ENCODE peak calls at places on chromosomes 5 and 9, in eight cellular contexts. S, I, A, E, R, M, F and V are unnamed samples.

GRCh38 chr9:81410201-81410600 is 279.1 kb downstream of the TLE1 start:
- DNase-seq in S (peak), I (no peak), A (peak), E (no peak), R (no peak), M (no peak), F (peak), V (no peak)

GRCh38 chr5:10681605-10682428 is 79.2 kb downstream of the DAP start:
- DNase-seq in S (no peak), I (no peak), A (no peak), E (no peak), R (no peak), M (no peak), F (no peak), V (no peak)

GRCh38 chr5:7897014-7897600 is 28.2 kb downstream of the MTRR start:
- DNase-seq in S (no peak), I (no peak), A (peak), E (peak), R (no peak), M (no peak), F (peak), V (no peak)

GRCh38 chr5:38662088-38662487 is 105.6 kb upstream of the LIFR start:
- DNase-seq in S (no peak), I (no peak), A (no peak), E (no peak), R (no peak), M (no peak), F (no peak), V (no peak)

GRCh38 chr5:52809884-52810283 is 22.2 kb downstream of the ITGA1 start:
- DNase-seq in S (no peak), I (no peak), A (peak), E (no peak), R (no peak), M (no peak), F (peak), V (no peak)

GRCh38 chr5:90590-91547 is 1.1 kb upstream of the PLEKHG4B start:
- DNase-seq in S (no peak), I (no peak), A (peak), E (no peak), R (no peak), M (peak), F (no peak), V (peak)

GRCh38 chr5:139740138-139740992 is 55.2 kb upstream of the PSD2 start:
- DNase-seq in S (no peak), I (no peak), A (no peak), E (no peak), R (no peak), M (peak), F (no peak), V (peak)

GRCh38 chr9:114489928-114490327 is 15.3 kb downstream of the WHRN start:
- DNase-seq in S (no peak), I (no peak), A (no peak), E (no peak), R (no peak), M (no peak), F (no peak), V (no peak)

GRCh38 chr5:23506329-23507236 is 826 bp upstream of the PRDM9 start:
- DNase-seq in S (no peak), I (no peak), A (peak), E (peak), R (no peak), M (no peak), F (no peak), V (no peak)
- TF ChIP-seq CTCF in S (peak), I (no peak), A (no peak), E (no peak), R (no peak), M (no peak), F (no peak), V (no peak)

DNA sequence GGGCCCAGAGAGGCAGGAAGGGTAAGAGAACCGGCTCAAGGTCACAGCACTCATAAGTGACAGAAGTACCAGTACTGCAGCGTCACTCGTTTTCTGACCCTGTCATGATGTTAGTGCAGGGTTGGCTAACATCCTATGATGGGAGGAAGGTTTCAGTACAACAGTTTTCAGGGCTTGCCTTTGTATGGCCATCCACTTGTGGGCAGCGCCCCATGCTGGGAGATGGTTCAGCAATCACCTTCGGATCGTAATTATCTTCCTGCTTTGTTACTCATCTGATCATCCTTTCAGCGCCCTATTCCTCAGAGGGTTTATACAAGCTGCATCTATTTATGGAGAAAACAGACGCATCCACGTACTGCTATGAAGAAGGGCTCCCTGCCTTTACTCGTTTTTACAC is 2.4 kb downstream of the MAP1B start:
- DNase-seq in S (no peak), I (no peak), A (peak), E (no peak), R (no peak), M (no peak), F (no peak), V (no peak)
- TF ChIP-seq CTCF in S (peak), I (no peak), A (peak), E (no peak), R (no peak), M (no peak), F (peak), V (no peak)

GRCh38 chr5:36769129-36769528 is 107.4 kb upstream of the NIPBL start:
- DNase-seq in S (no peak), I (no peak), A (no peak), E (no peak), R (no peak), M (no peak), F (no peak), V (no peak)

GRCh38 chr5:36770125-36770524 is 106.4 kb upstream of the NIPBL start:
- DNase-seq in S (no peak), I (no peak), A (no peak), E (no peak), R (no peak), M (no peak), F (no peak), V (no peak)

GRCh38 chr5:36763454-36763853 is 113.1 kb upstream of the NIPBL start:
- DNase-seq in S (no peak), I (no peak), A (no peak), E (no peak), R (no peak), M (no peak), F (no peak), V (no peak)

GRCh38 chr5:36768450-36768849 is 108.1 kb upstream of the NIPBL start:
- DNase-seq in S (no peak), I (no peak), A (no peak), E (no peak), R (no peak), M (no peak), F (no peak), V (no peak)
- TF ChIP-seq CTCF in S (no peak), I (no peak), A (no peak), E (no peak), R (no peak), M (no peak), F (no peak), V (no peak)

GRCh38 chr5:62795912-62796311 is 217.3 kb downstream of the LRRC70 start:
- DNase-seq in S (no peak), I (no peak), A (no peak), E (no peak), R (no peak), M (no peak), F (no peak), V (no peak)

GRCh38 chr5:62785588-62785987 is 207.0 kb downstream of the LRRC70 start:
- DNase-seq in S (no peak), I (no peak), A (no peak), E (no peak), R (no peak), M (no peak), F (no peak), V (no peak)

GRCh38 chr5:62786099-62786498 is 207.5 kb downstream of the LRRC70 start:
- DNase-seq in S (no peak), I (no peak), A (no peak), E (no peak), R (no peak), M (no peak), F (no peak), V (no peak)

GRCh38 chr5:62790348-62790747 is 211.7 kb downstream of the LRRC70 start:
- DNase-seq in S (no peak), I (no peak), A (peak), E (no peak), R (no peak), M (no peak), F (no peak), V (no peak)

DNA sequence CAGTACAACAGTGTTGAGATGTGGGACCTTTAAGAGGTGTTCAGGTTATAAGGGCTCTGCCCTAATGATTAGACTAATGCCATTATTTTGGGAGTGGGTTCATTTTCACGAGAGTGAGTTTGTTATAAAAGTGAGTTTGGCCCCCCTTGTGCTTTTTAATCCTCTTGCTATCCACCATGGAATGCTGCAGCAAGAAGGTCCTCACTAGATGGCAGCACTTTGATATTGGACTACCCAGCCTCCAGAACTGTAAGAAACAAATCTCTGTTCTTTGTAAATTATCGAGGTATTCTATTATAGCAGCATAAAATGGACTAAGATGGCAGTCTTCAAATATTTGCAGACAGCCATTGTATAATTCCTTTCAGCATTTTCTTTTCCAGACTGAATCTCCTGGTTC is 212.4 kb downstream of the LRRC70 start:
- DNase-seq in S (peak), I (no peak), A (peak), E (no peak), R (no peak), M (no peak), F (no peak), V (no peak)
- TF ChIP-seq CTCF in S (peak), I (peak), A (peak), E (no peak), R (peak), M (peak), F (peak), V (peak)

GRCh38 chr5:57094753-57095683 is 78.8 kb upstream of the GPBP1 start:
- DNase-seq in S (no peak), I (no peak), A (peak), E (peak), R (peak), M (no peak), F (no peak), V (no peak)
- TF ChIP-seq CTCF in S (no peak), I (peak), A (no peak), E (peak), R (peak), M (no peak), F (peak), V (peak)

DNA sequence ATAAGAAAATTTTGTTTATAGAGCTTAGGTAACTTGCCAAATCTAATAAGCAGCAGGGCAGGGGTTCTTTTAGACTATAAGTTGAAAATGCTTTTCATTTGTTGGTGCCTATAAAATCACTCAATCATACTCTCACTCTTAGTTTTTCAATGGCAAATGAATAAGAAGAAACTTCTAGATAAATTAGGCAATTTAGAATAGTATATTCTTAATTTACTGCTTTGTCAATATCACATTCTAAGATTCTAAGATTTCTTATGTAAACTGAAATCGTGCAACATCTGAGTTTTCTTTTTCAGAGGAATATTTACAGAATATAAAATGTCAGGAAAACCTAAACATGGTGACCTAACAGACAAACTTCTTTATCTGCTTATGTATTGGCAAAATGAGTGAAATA is 849.0 kb downstream of the DTWD2 start:
- DNase-seq in S (no peak), I (no peak), A (no peak), E (no peak), R (no peak), M (no peak), F (no peak), V (no peak)
- TF ChIP-seq CTCF in S (no peak), I (no peak), A (no peak), E (no peak), R (no peak), M (no peak), F (no peak), V (no peak)

GRCh38 chr5:126777257-126777973 is 479 bp downstream of the LMNB1 start:
- DNase-seq in S (no peak), I (peak), A (peak), E (peak), R (peak), M (no peak), F (peak), V (peak)
- TF ChIP-seq CTCF in S (peak), I (peak), A (no peak), E (peak), R (peak), M (peak), F (peak), V (no peak)

DNA sequence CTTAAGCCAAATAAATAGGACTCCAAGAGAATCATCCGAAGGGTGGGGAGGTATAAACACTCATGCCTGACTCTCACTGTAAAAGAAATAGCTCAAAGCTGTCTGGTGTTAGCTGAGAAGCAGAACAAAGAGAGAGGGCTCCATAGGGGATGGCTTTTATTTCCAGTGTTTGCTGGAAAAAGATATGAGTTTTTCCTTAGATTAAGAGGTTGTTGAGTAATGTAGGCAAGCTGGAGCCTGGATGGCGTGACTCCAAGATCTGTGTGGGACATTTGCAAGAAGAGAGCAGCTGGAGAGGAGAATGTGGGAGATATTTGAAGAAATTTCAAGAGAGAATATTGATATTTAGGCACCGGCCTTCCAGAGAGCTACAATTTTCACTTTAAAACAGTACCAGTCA is 793.7 kb upstream of the RGMB start:
- DNase-seq in S (no peak), I (no peak), A (peak), E (no peak), R (no peak), M (no peak), F (peak), V (no peak)
- TF ChIP-seq CTCF in S (no peak), I (no peak), A (no peak), E (no peak), R (no peak), M (no peak), F (no peak), V (no peak)